ENCODE peak calls at places on chromosomes 16 and 17, in six cellular contexts. A, G, N, J, H and V are unnamed samples.

GRCh38 chr17:3917391-3917931 is 1.2 kb upstream of the P2RX1 start:
- DNase-seq in G (no peak), H (peak; percentile 65), N (peak; percentile 70), J (no peak), A (peak; percentile 65), V (no peak)

GRCh38 chr16:49350265-49351103 is 23.1 kb upstream of the C16orf78 start:
- DNase-seq in G (peak; percentile 90), A (peak; percentile 65), N (peak; percentile 52), H (peak; percentile 56), J (peak; percentile 41), V (peak; percentile 38)

GRCh38 chr17:75832164-75832651 is 12.0 kb downstream of the UNC13D start:
- DNase-seq in G (no peak), A (no peak), H (peak; percentile 82), J (peak; percentile 91), N (no peak), V (peak; percentile 72)

GRCh38 chr17:81890447-81891302 is 711 bp downstream of the ALYREF start:
- DNase-seq in G (peak; percentile 85), N (no peak), J (no peak), H (no peak), A (peak; percentile 16), V (no peak)

GRCh38 chr17:42743595-42744282 is 1.1 kb downstream of the EZH1 start:
- DNase-seq in A (no peak), J (no peak), N (no peak), H (no peak), G (no peak), V (no peak)

GRCh38 chr17:50310455-50311111 is 35.3 kb upstream of the XYLT2 start:
- DNase-seq in N (no peak), H (no peak), J (no peak), A (no peak), G (no peak), V (no peak)

GRCh38 chr16:48547530-48547929 is 62.5 kb downstream of the N4BP1 start:
- DNase-seq in N (no peak), G (no peak), H (no peak), J (no peak), A (no peak), V (no peak)

GRCh38 chr16:20768121-20768520 is 4.3 kb downstream of the ACSM3 start:
- DNase-seq in H (no peak), G (no peak), J (peak; percentile 17), N (no peak), A (no peak), V (no peak)

GRCh38 chr16:47978491-47979490 is 177.0 kb downstream of the ABCC12 start:
- DNase-seq in G (no peak), N (no peak), A (no peak), H (no peak), J (no peak), V (no peak)

GRCh38 chr17:17922198-17922901 is 49.9 kb downstream of the TOM1L2 start:
- DNase-seq in H (no peak), G (peak; percentile 54), J (no peak), N (no peak), A (no peak), V (no peak)

GRCh38 chr16:20175358-20175757 is 101.7 kb upstream of the GPR139 start:
- DNase-seq in H (no peak), G (no peak), J (no peak), N (no peak), A (no peak), V (no peak)

GRCh38 chr16:49575352-49576172 is 202.0 kb downstream of the C16orf78 start:
- DNase-seq in G (no peak), J (no peak), H (peak; percentile 26), N (peak; percentile 48), A (no peak), V (no peak)

GRCh38 chr17:75891022-75891604 is 5.6 kb downstream of the TRIM65 start:
- DNase-seq in A (no peak), N (no peak), G (no peak), H (no peak), J (no peak), V (no peak)

GRCh38 chr17:72423286-72423589 is 302.4 kb downstream of the SOX9 start:
- DNase-seq in H (no peak), G (no peak), J (no peak), A (no peak), N (no peak), V (no peak)

GRCh38 chr17:72421128-72422092 is 300.6 kb downstream of the SOX9 start:
- DNase-seq in J (peak; percentile 96), A (peak; percentile 49), H (peak; percentile 88), N (no peak), G (no peak), V (peak; percentile 84)

GRCh38 chr17:72422204-72422504 is 301.3 kb downstream of the SOX9 start:
- DNase-seq in N (no peak), A (no peak), H (no peak), J (no peak), G (no peak), V (no peak)

GRCh38 chr17:72423718-72424117 is 302.9 kb downstream of the SOX9 start:
- DNase-seq in A (no peak), N (no peak), J (no peak), H (no peak), G (no peak), V (no peak)

DNA sequence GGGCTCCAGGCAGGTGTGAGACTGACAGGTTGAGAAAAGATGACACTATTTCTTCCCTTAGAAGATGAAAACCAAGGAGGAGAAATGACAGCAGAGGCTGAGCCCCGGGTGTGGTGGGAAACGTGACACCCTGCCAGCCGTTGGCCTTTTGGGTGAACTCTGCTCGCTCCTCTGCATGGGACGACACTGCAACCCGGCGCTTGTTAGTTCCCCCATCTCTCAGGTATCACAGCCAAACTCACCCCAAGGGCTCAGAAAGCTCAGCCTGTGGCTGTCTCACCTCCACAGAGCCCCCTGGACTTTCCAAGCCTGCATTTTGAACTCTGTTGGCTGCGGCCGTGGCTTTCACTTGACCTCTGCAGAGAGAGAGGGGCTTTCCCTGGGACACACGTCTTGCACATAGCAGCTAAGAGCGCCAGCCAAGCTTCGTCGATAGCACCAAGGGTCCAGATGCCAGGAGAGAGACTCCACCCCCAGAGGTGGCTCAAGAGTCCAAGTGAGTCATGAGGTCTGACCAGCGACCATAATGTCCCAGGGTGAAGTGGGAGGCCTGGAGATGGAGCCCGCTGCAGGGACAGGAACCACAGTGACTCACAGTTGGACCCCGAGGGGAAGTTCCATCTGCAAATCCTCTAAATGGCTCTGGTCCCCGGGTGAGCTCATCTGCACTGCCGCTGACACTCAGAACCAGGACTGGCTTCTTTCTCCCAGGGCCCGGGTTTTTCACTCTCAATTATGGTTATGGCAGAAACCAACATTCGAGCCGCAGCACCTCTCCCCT is 301.9 kb downstream of the SOX9 start:
- DNase-seq in N (peak; percentile 37), J (peak; percentile 84), A (peak; percentile 87), G (peak; percentile 89), H (peak; percentile 70), V (peak; percentile 84)
- TF ChIP-seq CTCF in N (no peak), J (no peak), A (no peak), G (no peak), H (no peak), V (no peak)

DNA sequence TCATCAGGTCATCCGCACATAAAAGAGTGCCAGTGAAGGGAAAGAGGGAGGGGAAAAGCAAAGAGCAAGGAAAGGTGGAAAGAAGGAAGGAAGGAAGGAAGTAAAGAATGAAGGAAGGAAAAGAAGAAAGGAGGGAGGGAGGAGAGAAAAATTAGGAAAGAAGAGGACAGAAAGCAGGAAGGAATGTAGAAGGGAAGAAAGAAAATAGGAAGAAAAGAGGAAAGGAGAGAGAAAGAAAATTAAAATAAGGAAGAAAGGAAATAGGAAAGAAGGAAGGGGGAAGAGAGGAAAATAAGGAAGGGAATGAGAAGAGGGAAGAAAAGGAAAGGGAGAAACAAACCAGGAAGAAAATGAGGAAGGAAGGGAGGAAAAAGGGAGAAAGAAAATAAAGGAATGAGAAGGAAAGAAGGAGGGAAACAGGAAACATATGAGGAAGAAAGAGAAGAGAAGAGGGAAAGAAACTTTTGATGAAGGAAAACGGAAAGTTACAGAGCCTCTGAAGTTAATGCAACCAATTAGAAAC is 212.6 kb downstream of the XYLT1 start:
- DNase-seq in N (no peak), J (no peak), H (no peak), G (no peak), A (no peak), V (no peak)
- H3K4me3 ChIP-seq in N (no peak overlapping the region), J (no peak overlapping the region), H (no peak overlapping the region), G (no peak overlapping the region), A (no peak overlapping the region), V (no peak overlapping the region)

GRCh38 chr16:5381481-5381880 is 283.9 kb upstream of the EEF2KMT start:
- DNase-seq in G (no peak), N (no peak), J (no peak), A (peak; percentile 65), H (no peak), V (no peak)

GRCh38 chr16:5379948-5380347 is 282.4 kb upstream of the EEF2KMT start:
- DNase-seq in N (no peak), J (no peak), H (no peak), G (no peak), A (no peak), V (no peak)

GRCh38 chr16:5382484-5382883 is 284.9 kb upstream of the EEF2KMT start:
- DNase-seq in G (no peak), J (no peak), N (no peak), H (no peak), A (no peak), V (no peak)

GRCh38 chr16:5377280-5377898 is 279.8 kb upstream of the EEF2KMT start:
- DNase-seq in N (no peak), J (no peak), H (no peak), G (no peak), A (no peak), V (no peak)

GRCh38 chr16:5378531-5378930 is 280.9 kb upstream of the EEF2KMT start:
- DNase-seq in N (no peak), H (no peak), A (no peak), J (no peak), G (no peak), V (no peak)
- TF ChIP-seq CTCF in N (no peak), H (no peak), A (no peak), J (no peak), G (no peak), V (no peak)

GRCh38 chr16:2471653-2472487 is 773 bp downstream of the NTN3 start:
- DNase-seq in N (no peak), H (no peak), A (no peak), G (no peak), J (no peak), V (no peak)

GRCh38 chr16:2470234-2470601 is 879 bp upstream of the NTN3 start:
- DNase-seq in A (no peak), J (no peak), N (no peak), G (no peak), H (no peak), V (no peak)

GRCh38 chr16:2472488-2472864 is 1.4 kb downstream of the NTN3 start:
- DNase-seq in J (no peak), H (no peak), A (no peak), G (no peak), N (no peak), V (no peak)

GRCh38 chr16:2470603-2471015 is 488 bp upstream of the NTN3 start:
- DNase-seq in J (no peak), G (no peak), A (no peak), N (no peak), H (no peak), V (no peak)

DNA sequence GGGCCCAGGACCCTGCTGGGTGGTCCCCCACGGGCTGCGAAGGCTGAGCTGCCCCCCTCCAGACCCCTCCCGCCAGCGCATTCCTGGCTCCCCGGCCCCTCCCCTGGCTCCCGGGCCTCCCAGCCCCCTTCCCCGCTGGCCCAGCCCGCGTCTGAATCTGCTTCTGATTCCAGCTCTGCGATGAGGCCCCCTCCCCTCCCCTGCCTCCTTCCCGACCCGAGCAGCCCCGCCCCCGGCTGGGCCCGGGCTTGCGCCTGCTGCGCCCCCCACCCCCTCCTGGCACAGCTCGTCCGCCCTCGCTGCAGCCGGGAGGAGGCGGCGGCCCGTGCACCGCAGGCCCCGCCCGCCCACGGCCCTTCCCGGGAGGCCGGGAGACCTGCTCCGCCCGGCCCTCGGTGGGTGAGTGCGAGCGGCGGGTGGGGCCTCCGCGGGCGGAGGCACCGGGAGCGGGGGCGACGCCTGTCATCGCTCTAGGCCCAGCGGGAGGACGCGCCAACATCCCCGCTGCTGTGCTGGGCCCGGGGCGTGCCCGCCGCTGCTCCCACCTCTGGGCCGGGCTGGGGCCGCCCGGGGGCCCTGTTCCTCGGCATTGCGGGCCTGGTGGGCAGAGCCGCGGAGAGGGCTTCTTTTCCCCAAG is at the start of gene NTN3:
- DNase-seq in A (peak; percentile 86), N (no peak), J (no peak), G (no peak), H (no peak), V (no peak)
- H3K4me3 ChIP-seq in A (peak within 1 kb of the TSS; percentile 43), N (peak within 1 kb of the TSS; percentile 56), J (no peak within 1 kb of the TSS), G (peak within 1 kb of the TSS; percentile 7), H (peak within 1 kb of the TSS; percentile 30), V (no peak within 1 kb of the TSS)